ENCODE peak calls at places on chromosomes 1 and 21, in ten cellular contexts. One of them, this sample, is unnamed.

GRCh38 chr1:3279182-3279470 is 175.3 kb upstream of the ARHGEF16 start:
- DNase-seq in fibroblast of the conjunctiva: no peak
- DNase-seq in A549: no peak
- DNase-seq in cardiac fibroblast: no peak
- DNase-seq in GM23248: no peak
- DNase-seq in left ventricle myocardium inferior: no peak
- DNase-seq in HEK293T: no peak
- DNase-seq in IMR-90: no peak
- DNase-seq in upper lobe of right lung: no peak
- DNase-seq in fibroblast of lung: no peak
- DNase-seq in this sample: no peak

GRCh38 chr1:34073028-34073730 is 91.9 kb downstream of the CSMD2 start:
- DNase-seq in fibroblast of the conjunctiva: no peak
- DNase-seq in A549: no peak
- DNase-seq in cardiac fibroblast: no peak
- DNase-seq in GM23248: no peak
- DNase-seq in left ventricle myocardium inferior: no peak
- DNase-seq in HEK293T: no peak
- DNase-seq in IMR-90: no peak
- DNase-seq in upper lobe of right lung: no peak
- DNase-seq in fibroblast of lung: no peak
- DNase-seq in this sample: no peak

GRCh38 chr1:54884135-54884586 is 2.8 kb downstream of the DHCR24 start:
- DNase-seq in fibroblast of the conjunctiva: peak; percentile 37
- DNase-seq in A549: no peak
- DNase-seq in cardiac fibroblast: no peak
- DNase-seq in GM23248: peak; percentile 25
- DNase-seq in left ventricle myocardium inferior: no peak
- DNase-seq in HEK293T: no peak
- DNase-seq in IMR-90: peak; percentile 79
- DNase-seq in upper lobe of right lung: no peak
- DNase-seq in fibroblast of lung: peak; percentile 84
- DNase-seq in this sample: no peak

GRCh38 chr1:29120955-29121485 is 2.7 kb downstream of the TMEM200B start:
- DNase-seq in fibroblast of the conjunctiva: no peak
- DNase-seq in A549: peak; percentile 56
- DNase-seq in cardiac fibroblast: peak; percentile 49
- DNase-seq in GM23248: peak; percentile 80
- DNase-seq in left ventricle myocardium inferior: peak; percentile 20
- DNase-seq in HEK293T: peak; percentile 5
- DNase-seq in IMR-90: peak; percentile 16
- DNase-seq in upper lobe of right lung: peak; percentile 72
- DNase-seq in fibroblast of lung: peak; percentile 52
- DNase-seq in this sample: peak; percentile 47

GRCh38 chr1:10211805-10212405 is 1.5 kb downstream of the KIF1B start:
- DNase-seq in fibroblast of the conjunctiva: no peak
- DNase-seq in A549: peak; percentile 23
- DNase-seq in cardiac fibroblast: no peak
- DNase-seq in GM23248: no peak
- DNase-seq in left ventricle myocardium inferior: no peak
- DNase-seq in HEK293T: no peak
- DNase-seq in IMR-90: no peak
- DNase-seq in upper lobe of right lung: no peak
- DNase-seq in fibroblast of lung: no peak
- DNase-seq in this sample: peak; percentile 61

GRCh38 chr21:29718081-29718815 is 221.5 kb downstream of the GRIK1 start:
- DNase-seq in fibroblast of the conjunctiva: no peak
- DNase-seq in A549: no peak
- DNase-seq in cardiac fibroblast: peak; percentile 35
- DNase-seq in GM23248: peak; percentile 53
- DNase-seq in left ventricle myocardium inferior: no peak
- DNase-seq in HEK293T: no peak
- DNase-seq in IMR-90: peak; percentile 34
- DNase-seq in upper lobe of right lung: no peak
- DNase-seq in fibroblast of lung: peak; percentile 23
- DNase-seq in this sample: peak; percentile 26

GRCh38 chr1:202967684-202968281 is 726 bp upstream of the CYB5R1 start:
- DNase-seq in fibroblast of the conjunctiva: no peak
- DNase-seq in A549: no peak
- DNase-seq in cardiac fibroblast: no peak
- DNase-seq in GM23248: peak; percentile 33
- DNase-seq in left ventricle myocardium inferior: no peak
- DNase-seq in HEK293T: no peak
- DNase-seq in IMR-90: no peak
- DNase-seq in upper lobe of right lung: no peak
- DNase-seq in fibroblast of lung: no peak
- DNase-seq in this sample: peak; percentile 27

GRCh38 chr21:16279658-16280581 is 550.1 kb downstream of the USP25 start:
- DNase-seq in fibroblast of the conjunctiva: peak; percentile 42
- DNase-seq in A549: peak; percentile 25
- DNase-seq in cardiac fibroblast: peak; percentile 69
- DNase-seq in GM23248: peak; percentile 71
- DNase-seq in left ventricle myocardium inferior: peak; percentile 27
- DNase-seq in HEK293T: peak; percentile 45
- DNase-seq in IMR-90: peak; percentile 10
- DNase-seq in upper lobe of right lung: no peak
- DNase-seq in fibroblast of lung: peak; percentile 55
- DNase-seq in this sample: peak; percentile 93

GRCh38 chr1:208172389-208173140 is 71.6 kb downstream of the PLXNA2 start:
- DNase-seq in fibroblast of the conjunctiva: no peak
- DNase-seq in A549: no peak
- DNase-seq in cardiac fibroblast: no peak
- DNase-seq in GM23248: peak; percentile 73
- DNase-seq in left ventricle myocardium inferior: no peak
- DNase-seq in HEK293T: no peak
- DNase-seq in IMR-90: peak; percentile 19
- DNase-seq in upper lobe of right lung: no peak
- DNase-seq in fibroblast of lung: no peak
- DNase-seq in this sample: no peak

GRCh38 chr1:88540255-88540654 is 143.8 kb upstream of the PKN2 start:
- DNase-seq in fibroblast of the conjunctiva: no peak
- DNase-seq in A549: no peak
- DNase-seq in cardiac fibroblast: no peak
- DNase-seq in GM23248: no peak
- DNase-seq in left ventricle myocardium inferior: no peak
- DNase-seq in HEK293T: no peak
- DNase-seq in IMR-90: no peak
- DNase-seq in upper lobe of right lung: no peak
- DNase-seq in fibroblast of lung: no peak
- DNase-seq in this sample: no peak